ENCODE peak calls at places on chromosomes 6 and 20, in eight cellular contexts. Z, E, L, V, X, I, G and T are unnamed samples.

GRCh38 chr20:60447703-60448102 is 489.5 kb downstream of the CDH26 start:
- DNase-seq in Z (no peak), E (peak; percentile 47), L (no peak), V (no peak), X (no peak), I (no peak), G (no peak), T (no peak)

GRCh38 chr6:24933868-24934401 is 1.8 kb downstream of the RIPOR2 start:
- DNase-seq in Z (peak; percentile 42), E (peak; percentile 51), L (no peak), V (no peak), X (peak; percentile 74), I (peak; percentile 30), G (peak; percentile 12), T (peak; percentile 83)

GRCh38 chr6:43014434-43014909 is 423 bp downstream of the KLHDC3 start:
- DNase-seq in Z (no peak), E (peak; percentile 38), L (no peak), V (no peak), X (peak; percentile 20), I (peak; percentile 30), G (no peak), T (no peak)

GRCh38 chr6:42817910-42818309 is 36.1 kb downstream of the BICRAL start:
- DNase-seq in Z (no peak), E (no peak), L (no peak), V (no peak), X (no peak), I (no peak), G (no peak), T (no peak)

GRCh38 chr6:3053231-3053508 is 15.1 kb upstream of the RIPK1 start:
- DNase-seq in Z (no peak), E (no peak), L (no peak), V (no peak), X (no peak), I (no peak), G (no peak), T (no peak)

GRCh38 chr20:2849529-2849928 is 9.0 kb downstream of the VPS16 start:
- DNase-seq in Z (no peak), E (no peak), L (no peak), V (no peak), X (no peak), I (no peak), G (no peak), T (no peak)

GRCh38 chr20:4720121-4720976 is 1.4 kb upstream of the PRND start:
- DNase-seq in Z (peak; percentile 76), E (peak; percentile 87), L (no peak), V (peak; percentile 74), X (peak; percentile 95), I (peak; percentile 66), G (peak; percentile 36), T (peak; percentile 92)

GRCh38 chr6:113903666-113904330 is 46.7 kb downstream of the MARCKS start:
- DNase-seq in Z (no peak), E (peak; percentile 63), L (no peak), V (no peak), X (no peak), I (peak; percentile 7), G (no peak), T (no peak)

GRCh38 chr6:71287926-71288227 is 734 bp upstream of the OGFRL1 start:
- DNase-seq in Z (no peak), E (no peak), L (no peak), V (no peak), X (no peak), I (no peak), G (peak; percentile 26), T (no peak)

GRCh38 chr6:105326838-105327745 is 75.8 kb downstream of the PREP start:
- DNase-seq in Z (no peak), E (no peak), L (peak; percentile 44), V (no peak), X (no peak), I (peak; percentile 79), G (no peak), T (no peak)

GRCh38 chr6:118370722-118371121 is 177.4 kb upstream of the PLN start:
- DNase-seq in Z (no peak), E (no peak), L (no peak), V (no peak), X (no peak), I (no peak), G (no peak), T (no peak)

GRCh38 chr6:15508363-15509330 is 154.2 kb downstream of the DTNBP1 start:
- DNase-seq in Z (no peak), E (no peak), L (no peak), V (no peak), X (no peak), I (no peak), G (no peak), T (no peak)

GRCh38 chr20:41308290-41308691 is 9.2 kb downstream of the ZHX3 start:
- DNase-seq in Z (no peak), E (peak; percentile 29), L (peak; percentile 80), V (no peak), X (no peak), I (peak; percentile 41), G (no peak), T (no peak)

GRCh38 chr6:1611572-1612385 is 2.1 kb downstream of the FOXC1 start:
- DNase-seq in Z (no peak), E (no peak), L (no peak), V (no peak), X (no peak), I (peak; percentile 49), G (no peak), T (peak; percentile 56)

GRCh38 chr20:33843854-33844253 is 32.7 kb downstream of the CHMP4B start:
- DNase-seq in Z (peak; percentile 26), E (no peak), L (no peak), V (no peak), X (no peak), I (no peak), G (no peak), T (no peak)

GRCh38 chr20:48025061-48025515 is 239.8 kb upstream of the SULF2 start:
- DNase-seq in Z (no peak), E (peak; percentile 45), L (no peak), V (no peak), X (no peak), I (peak; percentile 35), G (no peak), T (peak; percentile 49)

GRCh38 chr20:36881331-36881730 is 5.4 kb downstream of the TLDC2 start:
- DNase-seq in Z (no peak), E (no peak), L (no peak), V (no peak), X (no peak), I (no peak), G (no peak), T (no peak)

GRCh38 chr20:37524221-37524700 is 3.2 kb downstream of the NNAT start:
- DNase-seq in Z (no peak), E (peak; percentile 80), L (no peak), V (no peak), X (no peak), I (no peak), G (no peak), T (no peak)

GRCh38 chr6:31287621-31288020 is 15.7 kb upstream of the HLA-C start:
- DNase-seq in Z (no peak), E (no peak), L (no peak), V (no peak), X (no peak), I (no peak), G (no peak), T (no peak)

GRCh38 chr6:154261688-154262397 is 94.8 kb downstream of the IPCEF1 start:
- DNase-seq in Z (no peak), E (no peak), L (no peak), V (no peak), X (no peak), I (no peak), G (no peak), T (no peak)

GRCh38 chr20:49603209-49603627 is 35.3 kb upstream of the PTGIS start:
- DNase-seq in Z (no peak), E (peak; percentile 59), L (no peak), V (no peak), X (no peak), I (no peak), G (no peak), T (peak; percentile 59)

GRCh38 chr20:50980071-50980681 is 21.6 kb downstream of the MOCS3 start:
- DNase-seq in Z (peak; percentile 61), E (peak; percentile 70), L (peak; percentile 99), V (no peak), X (no peak), I (peak; percentile 98), G (no peak), T (no peak)

GRCh38 chr6:31717499-31718222 is 2.5 kb downstream of the LY6G6D start:
- DNase-seq in Z (no peak), E (peak; percentile 26), L (no peak), V (no peak), X (no peak), I (peak; percentile 57), G (no peak), T (peak; percentile 63)

GRCh38 chr20:38447931-38448675 is 13.0 kb upstream of the SNHG17 start:
- DNase-seq in Z (no peak), E (no peak), L (no peak), V (no peak), X (peak; percentile 70), I (no peak), G (no peak), T (no peak)

GRCh38 chr6:142551145-142551811 is 249.5 kb downstream of the ADGRG6 start:
- DNase-seq in Z (peak; percentile 69), E (no peak), L (peak; percentile 50), V (peak; percentile 39), X (peak; percentile 6), I (peak; percentile 82), G (peak; percentile 40), T (peak; percentile 13)

GRCh38 chr6:43943781-43944250 is 173.8 kb downstream of the VEGFA start:
- DNase-seq in Z (no peak), E (no peak), L (no peak), V (no peak), X (no peak), I (no peak), G (no peak), T (no peak)

GRCh38 chr6:155201461-155202226 is 62.2 kb upstream of the CLDN20 start:
- DNase-seq in Z (no peak), E (peak; percentile 44), L (peak; percentile 69), V (no peak), X (no peak), I (peak; percentile 32), G (no peak), T (no peak)

GRCh38 chr6:160102956-160103824 is 18.4 kb upstream of the SLC22A1 start:
- DNase-seq in Z (peak; percentile 18), E (no peak), L (no peak), V (no peak), X (peak; percentile 66), I (peak; percentile 48), G (peak; percentile 8), T (peak; percentile 48)

GRCh38 chr20:45450097-45450818 is 19.3 kb upstream of the WFDC2 start:
- DNase-seq in Z (peak; percentile 15), E (peak; percentile 76), L (no peak), V (no peak), X (peak; percentile 77), I (peak; percentile 62), G (peak; percentile 49), T (peak; percentile 70)

GRCh38 chr6:164045082-164045481 is 630.6 kb downstream of the QKI start:
- DNase-seq in Z (no peak), E (no peak), L (no peak), V (no peak), X (no peak), I (no peak), G (no peak), T (no peak)

GRCh38 chr6:42154461-42155209 is 12.2 kb upstream of the C6orf132 start:
- DNase-seq in Z (no peak), E (no peak), L (no peak), V (no peak), X (no peak), I (no peak), G (no peak), T (no peak)

GRCh38 chr6:27503436-27504030 is 30.6 kb upstream of the ZNF184 start:
- DNase-seq in Z (peak; percentile 71), E (peak; percentile 79), L (peak; percentile 34), V (peak; percentile 90), X (peak; percentile 91), I (peak; percentile 71), G (peak; percentile 68), T (peak; percentile 73)